ENCODE peak calls at places on chromosomes 2 and 18, in ten cellular contexts. One of them, this sample, is unnamed. For H3K9me3, the result is how much of the 10 kb centered on the place peaks cover.

GRCh38 chr2:156999657-157000056 is 257.8 kb upstream of the GALNT5 start:
- DNase-seq in ovary: no peak
- DNase-seq in tibial nerve: no peak
- DNase-seq in spleen: no peak
- DNase-seq in AG04450: no peak
- DNase-seq in right lobe of liver: no peak
- DNase-seq in lower lobe of right lung: no peak
- DNase-seq in sigmoid colon: no peak
- DNase-seq in tibial artery: no peak
- DNase-seq in esophagus squamous epithelium: no peak
- DNase-seq in this sample: no peak

GRCh38 chr2:241673797-241674725 is 12.6 kb downstream of the DTYMK start:
- DNase-seq in lower lobe of right lung: no peak
- DNase-seq in AG04450: no peak
- DNase-seq in sigmoid colon: no peak
- DNase-seq in spleen: no peak
- DNase-seq in ovary: no peak
- DNase-seq in esophagus squamous epithelium: no peak
- DNase-seq in tibial nerve: no peak
- DNase-seq in right lobe of liver: no peak
- DNase-seq in tibial artery: no peak
- DNase-seq in this sample: no peak

GRCh38 chr2:162537651-162538050 is 193.7 kb downstream of the GCA start:
- DNase-seq in ovary: no peak
- DNase-seq in esophagus squamous epithelium: no peak
- DNase-seq in AG04450: no peak
- DNase-seq in sigmoid colon: no peak
- DNase-seq in lower lobe of right lung: no peak
- DNase-seq in tibial nerve: no peak
- DNase-seq in tibial artery: no peak
- DNase-seq in right lobe of liver: no peak
- DNase-seq in spleen: no peak
- DNase-seq in this sample: no peak

GRCh38 chr2:7672027-7672684 is 754.9 kb downstream of the RNF144A start:
- DNase-seq in spleen: peak
- DNase-seq in AG04450: peak
- DNase-seq in tibial artery: no peak
- DNase-seq in right lobe of liver: no peak
- DNase-seq in lower lobe of right lung: peak
- DNase-seq in ovary: no peak
- DNase-seq in esophagus squamous epithelium: no peak
- DNase-seq in tibial nerve: no peak
- DNase-seq in sigmoid colon: no peak
- DNase-seq in this sample: peak

GRCh38 chr2:222169346-222169745 is 129.5 kb downstream of the PAX3 start:
- DNase-seq in sigmoid colon: no peak
- DNase-seq in lower lobe of right lung: no peak
- DNase-seq in right lobe of liver: no peak
- DNase-seq in AG04450: no peak
- DNase-seq in spleen: no peak
- DNase-seq in tibial nerve: no peak
- DNase-seq in esophagus squamous epithelium: no peak
- DNase-seq in ovary: no peak
- DNase-seq in tibial artery: no peak
- DNase-seq in this sample: no peak

GRCh38 chr18:76821875-76822509 is 365 bp upstream of the ZNF236 start:
- DNase-seq in sigmoid colon: peak
- DNase-seq in spleen: peak
- DNase-seq in right lobe of liver: peak
- DNase-seq in esophagus squamous epithelium: no peak
- DNase-seq in tibial nerve: peak
- DNase-seq in tibial artery: peak
- DNase-seq in lower lobe of right lung: peak
- DNase-seq in ovary: peak
- DNase-seq in AG04450: no peak
- DNase-seq in this sample: peak

GRCh38 chr2:114373591-114373990 is 68.8 kb upstream of the DPP10 start:
- DNase-seq in tibial artery: no peak
- DNase-seq in right lobe of liver: no peak
- DNase-seq in esophagus squamous epithelium: no peak
- DNase-seq in tibial nerve: no peak
- DNase-seq in ovary: no peak
- DNase-seq in spleen: no peak
- DNase-seq in lower lobe of right lung: no peak
- DNase-seq in sigmoid colon: no peak
- DNase-seq in AG04450: no peak
- DNase-seq in this sample: no peak

GRCh38 chr18:48441405-48441881 is 32.3 kb upstream of the ZBTB7C start:
- DNase-seq in lower lobe of right lung: no peak
- DNase-seq in spleen: no peak
- DNase-seq in tibial artery: peak
- DNase-seq in tibial nerve: peak
- DNase-seq in sigmoid colon: no peak
- DNase-seq in ovary: peak
- DNase-seq in AG04450: no peak
- DNase-seq in esophagus squamous epithelium: no peak
- DNase-seq in right lobe of liver: no peak
- DNase-seq in this sample: no peak

GRCh38 chr2:27587025-27587424 is 4.2 kb downstream of the ZNF512 start:
- DNase-seq in right lobe of liver: no peak
- DNase-seq in tibial artery: no peak
- DNase-seq in AG04450: no peak
- DNase-seq in esophagus squamous epithelium: no peak
- DNase-seq in ovary: no peak
- DNase-seq in lower lobe of right lung: no peak
- DNase-seq in tibial nerve: no peak
- DNase-seq in sigmoid colon: no peak
- DNase-seq in spleen: no peak
- DNase-seq in this sample: no peak

GRCh38 chr2:201680743-201681142 is 17.7 kb downstream of the MPP4 start:
- DNase-seq in tibial artery: no peak
- DNase-seq in tibial nerve: no peak
- DNase-seq in esophagus squamous epithelium: no peak
- DNase-seq in sigmoid colon: no peak
- DNase-seq in AG04450: no peak
- DNase-seq in right lobe of liver: no peak
- DNase-seq in lower lobe of right lung: no peak
- DNase-seq in ovary: no peak
- DNase-seq in spleen: no peak
- DNase-seq in this sample: no peak

GRCh38 chr2:223613017-223613950 is 11.1 kb upstream of the SCG2 start:
- DNase-seq in spleen: no peak
- DNase-seq in tibial artery: peak
- DNase-seq in lower lobe of right lung: peak
- DNase-seq in sigmoid colon: peak
- DNase-seq in right lobe of liver: no peak
- DNase-seq in esophagus squamous epithelium: no peak
- DNase-seq in AG04450: peak
- DNase-seq in tibial nerve: peak
- DNase-seq in ovary: peak
- DNase-seq in this sample: peak

GRCh38 chr2:88575051-88575450 is 52.2 kb downstream of the EIF2AK3 start:
- DNase-seq in sigmoid colon: no peak
- DNase-seq in esophagus squamous epithelium: no peak
- DNase-seq in tibial artery: no peak
- DNase-seq in AG04450: no peak
- DNase-seq in ovary: no peak
- DNase-seq in spleen: no peak
- DNase-seq in lower lobe of right lung: no peak
- DNase-seq in tibial nerve: no peak
- DNase-seq in right lobe of liver: no peak
- DNase-seq in this sample: no peak

DNA sequence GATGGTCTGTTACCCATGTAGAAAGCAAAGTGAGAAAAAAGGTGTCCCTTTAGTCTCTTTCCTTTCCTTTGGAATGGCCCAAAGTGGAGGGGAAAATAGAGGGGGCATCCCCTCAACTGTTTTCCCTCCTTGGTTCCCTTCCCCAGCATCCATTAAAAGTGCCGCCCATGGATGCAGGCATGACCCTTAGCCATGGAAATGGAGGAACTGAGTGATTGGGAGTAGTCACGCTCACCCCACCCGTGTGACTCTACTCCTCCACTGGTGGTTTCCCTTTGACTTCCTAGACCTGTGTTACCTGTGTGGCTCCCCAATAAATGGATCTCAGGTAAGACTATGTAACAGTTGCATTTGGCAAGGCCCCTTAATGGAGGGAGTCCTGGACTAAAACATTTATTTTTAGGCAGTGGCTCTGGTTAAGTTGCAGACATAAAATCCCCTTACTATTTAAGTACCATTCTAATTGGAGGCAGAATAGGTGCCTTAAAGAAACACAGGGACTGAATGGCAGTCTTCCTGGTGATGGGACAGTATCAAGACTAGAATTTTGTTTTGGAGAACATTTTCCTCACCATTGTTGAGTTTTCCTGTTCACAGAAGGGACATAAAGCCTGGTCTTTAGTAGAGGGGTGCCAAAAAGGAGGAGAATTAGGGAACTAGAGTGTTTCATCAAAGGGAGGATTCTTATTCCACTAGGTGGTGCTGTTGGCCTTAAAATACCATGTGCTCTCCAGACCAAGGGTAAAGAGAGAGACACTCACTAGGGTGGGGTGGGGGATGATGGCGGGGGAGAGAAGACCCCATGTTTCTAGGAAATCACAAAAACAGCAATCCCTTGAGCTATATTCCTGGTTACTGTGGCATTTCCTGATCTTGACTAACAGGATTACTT is 25.7 kb upstream of the PLA2R1 start:
- DNase-seq in esophagus squamous epithelium: no peak
- DNase-seq in tibial nerve: no peak
- DNase-seq in ovary: no peak
- DNase-seq in spleen: no peak
- DNase-seq in lower lobe of right lung: no peak
- DNase-seq in right lobe of liver: no peak
- DNase-seq in sigmoid colon: no peak
- DNase-seq in tibial artery: no peak
- DNase-seq in AG04450: no peak
- DNase-seq in this sample: no peak
- H3K9me3 ChIP-seq in esophagus squamous epithelium: half or more
- H3K9me3 ChIP-seq in tibial nerve: under half
- H3K9me3 ChIP-seq in ovary: under half
- H3K9me3 ChIP-seq in spleen: half or more
- H3K9me3 ChIP-seq in lower lobe of right lung: half or more
- H3K9me3 ChIP-seq in right lobe of liver: under half
- H3K9me3 ChIP-seq in sigmoid colon: half or more
- H3K9me3 ChIP-seq in tibial artery: half or more
- H3K9me3 ChIP-seq in AG04450: under half
- H3K9me3 ChIP-seq in this sample: under half

DNA sequence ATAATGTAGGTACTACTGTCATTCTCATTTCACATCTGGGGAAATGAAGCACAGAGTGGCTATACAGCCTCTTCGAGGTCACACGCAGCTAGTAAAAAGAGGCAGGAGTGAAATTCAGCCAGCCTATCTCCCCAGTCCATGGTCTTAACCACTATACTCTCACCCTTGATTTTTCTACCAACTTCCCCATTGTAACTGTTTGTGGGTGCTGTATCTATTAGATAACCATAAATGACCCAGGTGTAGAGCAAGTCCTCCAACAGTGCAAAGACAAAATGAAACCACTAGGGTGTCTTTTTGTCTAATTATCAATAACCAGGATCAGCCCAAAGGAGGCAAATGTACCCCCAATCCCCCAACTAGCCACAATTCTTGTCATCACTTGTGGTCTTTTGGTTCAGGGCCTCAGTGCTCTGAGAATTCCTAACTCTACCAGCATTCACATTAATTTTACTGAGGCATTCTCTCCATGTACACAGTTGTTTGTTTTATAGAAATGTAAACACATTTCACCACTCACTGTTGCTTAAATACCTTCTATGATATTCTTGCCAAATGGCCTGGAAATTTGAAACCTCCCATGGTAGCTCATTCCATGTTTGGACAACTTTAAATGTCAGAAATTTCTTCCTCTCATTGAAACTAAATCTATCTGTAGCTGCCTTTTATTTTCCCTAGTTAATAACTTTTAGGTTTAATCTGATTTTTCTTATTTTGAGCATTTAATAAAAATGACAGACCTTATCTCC is 58.7 kb downstream of the SLC40A1 start:
- DNase-seq in right lobe of liver: no peak
- DNase-seq in tibial nerve: no peak
- DNase-seq in AG04450: peak
- DNase-seq in spleen: no peak
- DNase-seq in sigmoid colon: no peak
- DNase-seq in ovary: no peak
- DNase-seq in esophagus squamous epithelium: no peak
- DNase-seq in lower lobe of right lung: no peak
- DNase-seq in tibial artery: no peak
- DNase-seq in this sample: no peak
- H3K27ac ChIP-seq in right lobe of liver: peak
- H3K27ac ChIP-seq in tibial nerve: peak
- H3K27ac ChIP-seq in AG04450: no peak
- H3K27ac ChIP-seq in spleen: peak
- H3K27ac ChIP-seq in sigmoid colon: peak
- H3K27ac ChIP-seq in ovary: no peak
- H3K27ac ChIP-seq in esophagus squamous epithelium: peak
- H3K27ac ChIP-seq in lower lobe of right lung: peak
- H3K27ac ChIP-seq in tibial artery: peak
- H3K27ac ChIP-seq in this sample: peak

DNA sequence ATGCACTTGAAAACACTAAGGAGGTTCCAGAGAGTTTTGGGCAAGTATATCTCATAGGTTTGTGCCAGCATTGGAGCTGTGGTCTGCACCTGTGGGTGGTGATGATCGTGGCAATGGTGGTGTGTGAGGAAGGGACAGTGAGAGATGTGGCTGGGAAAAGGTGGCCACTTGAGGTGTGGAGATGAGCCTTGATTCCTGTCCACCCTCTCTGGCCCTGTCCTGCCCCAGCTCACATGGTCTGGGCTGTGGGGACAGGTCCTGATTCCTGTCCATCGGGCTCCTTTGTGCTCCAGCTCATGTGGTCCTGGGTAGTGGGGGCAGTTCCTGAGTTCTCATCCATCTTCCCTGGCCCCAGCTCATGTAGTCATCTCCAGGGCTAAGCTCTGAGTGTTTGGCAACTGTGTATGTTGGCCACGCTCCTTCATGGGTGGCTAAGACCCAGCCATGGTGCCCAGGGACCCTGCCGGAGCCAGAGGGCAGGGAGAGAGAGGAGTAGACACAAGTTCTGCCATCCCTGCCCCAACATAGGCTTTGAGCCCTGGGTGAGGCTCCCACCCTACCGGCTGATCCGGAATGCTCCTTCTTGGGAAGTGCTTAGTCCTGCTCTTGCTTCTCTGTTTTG is 294.4 kb upstream of the HDAC4 start:
- DNase-seq in tibial artery: peak
- DNase-seq in lower lobe of right lung: no peak
- DNase-seq in tibial nerve: no peak
- DNase-seq in sigmoid colon: no peak
- DNase-seq in ovary: no peak
- DNase-seq in spleen: no peak
- DNase-seq in AG04450: no peak
- DNase-seq in esophagus squamous epithelium: no peak
- DNase-seq in right lobe of liver: no peak
- DNase-seq in this sample: no peak
- H3K9me3 ChIP-seq in tibial artery: under half
- H3K9me3 ChIP-seq in lower lobe of right lung: under half
- H3K9me3 ChIP-seq in tibial nerve: under half
- H3K9me3 ChIP-seq in sigmoid colon: under half
- H3K9me3 ChIP-seq in ovary: under half
- H3K9me3 ChIP-seq in spleen: under half
- H3K9me3 ChIP-seq in AG04450: under half
- H3K9me3 ChIP-seq in esophagus squamous epithelium: under half
- H3K9me3 ChIP-seq in right lobe of liver: under half
- H3K9me3 ChIP-seq in this sample: under half

GRCh38 chr2:62204998-62205496 is 9.1 kb downstream of the B3GNT2 start:
- DNase-seq in ovary: no peak
- DNase-seq in AG04450: no peak
- DNase-seq in tibial nerve: no peak
- DNase-seq in spleen: no peak
- DNase-seq in tibial artery: peak
- DNase-seq in sigmoid colon: no peak
- DNase-seq in esophagus squamous epithelium: no peak
- DNase-seq in lower lobe of right lung: no peak
- DNase-seq in right lobe of liver: no peak
- DNase-seq in this sample: no peak
- H3K27ac ChIP-seq in ovary: no peak
- H3K27ac ChIP-seq in AG04450: no peak
- H3K27ac ChIP-seq in tibial nerve: no peak
- H3K27ac ChIP-seq in spleen: no peak
- H3K27ac ChIP-seq in tibial artery: peak
- H3K27ac ChIP-seq in sigmoid colon: no peak
- H3K27ac ChIP-seq in esophagus squamous epithelium: peak
- H3K27ac ChIP-seq in lower lobe of right lung: no peak
- H3K27ac ChIP-seq in right lobe of liver: no peak
- H3K27ac ChIP-seq in this sample: no peak